ENCODE peak calls at places on chromosomes 11 and 22, in eight cellular contexts. P is adipocyte, R is GM23248, L is GM19239, T is uterus, B is islet precursor cell, J is non-pigmented ciliary epithelial cell, S is Peyer's patch. Q is an unnamed sample.

GRCh38 chr11:78149646-78150045 is 10.2 kb upstream of the ALG8 start:
- DNase-seq in P (peak), R (peak), L (no peak), T (no peak), B (no peak), J (peak), S (no peak), Q (peak)

GRCh38 chr11:17406082-17406817 is 17.8 kb upstream of the KCNJ11 start:
- DNase-seq in P (no peak), R (no peak), L (no peak), T (no peak), B (no peak), J (no peak), S (no peak), Q (no peak)

GRCh38 chr22:25966448-25966913 is 202.8 kb upstream of the SEZ6L start:
- DNase-seq in P (no peak), R (no peak), L (no peak), T (no peak), B (peak), J (no peak), S (no peak), Q (no peak)

GRCh38 chr11:60875856-60876485 is 8.6 kb downstream of the ZP1 start:
- DNase-seq in P (no peak), R (no peak), L (no peak), T (no peak), B (no peak), J (no peak), S (peak), Q (no peak)

GRCh38 chr11:130118165-130118564 is 41.4 kb upstream of the ST14 start:
- DNase-seq in P (no peak), R (no peak), L (peak), T (no peak), B (no peak), J (no peak), S (no peak), Q (no peak)

GRCh38 chr11:88535916-88536547 is 198.5 kb upstream of the CTSC start:
- DNase-seq in P (peak), R (peak), L (no peak), T (no peak), B (no peak), J (peak), S (no peak), Q (peak)

GRCh38 chr11:69959461-69959860 is 118.7 kb upstream of the ANO1 start:
- DNase-seq in P (no peak), R (no peak), L (no peak), T (no peak), B (no peak), J (no peak), S (no peak), Q (no peak)

GRCh38 chr22:24753919-24754318 is 20.6 kb downstream of the PIWIL3 start:
- DNase-seq in P (no peak), R (no peak), L (no peak), T (no peak), B (no peak), J (no peak), S (no peak), Q (no peak)

GRCh38 chr11:10669258-10670033 is 24.1 kb downstream of the IRAG1 start:
- DNase-seq in P (peak), R (peak), L (no peak), T (peak), B (peak), J (no peak), S (no peak), Q (peak)

GRCh38 chr22:19942071-19942885 is 660 bp upstream of the TXNRD2 start:
- DNase-seq in P (peak), R (peak), L (no peak), T (peak), B (no peak), J (no peak), S (no peak), Q (peak)

GRCh38 chr11:123206671-123207421 is 11.8 kb upstream of the CLMP start:
- DNase-seq in P (no peak), R (no peak), L (no peak), T (peak), B (peak), J (no peak), S (no peak), Q (no peak)

GRCh38 chr22:28369849-28370248 is 309.8 kb downstream of the TTC28 start:
- DNase-seq in P (no peak), R (peak), L (no peak), T (no peak), B (no peak), J (no peak), S (no peak), Q (no peak)

GRCh38 chr11:94217705-94218104 is 86.7 kb upstream of the IZUMO1R start:
- DNase-seq in P (no peak), R (no peak), L (no peak), T (no peak), B (no peak), J (no peak), S (no peak), Q (no peak)

GRCh38 chr11:88139865-88140264 is 35.4 kb downstream of the RAB38 start:
- DNase-seq in P (no peak), R (no peak), L (no peak), T (no peak), B (no peak), J (no peak), S (no peak), Q (no peak)

GRCh38 chr22:36332623-36333331 is 55.0 kb downstream of the MYH9 start:
- DNase-seq in P (no peak), R (peak), L (peak), T (no peak), B (peak), J (no peak), S (no peak), Q (no peak)

GRCh38 chr22:34297536-34298120 is 377.4 kb upstream of the LARGE1 start:
- DNase-seq in P (no peak), R (no peak), L (no peak), T (no peak), B (no peak), J (no peak), S (no peak), Q (no peak)

GRCh38 chr11:43923327-43924111 is 18.9 kb upstream of the C11orf96 start:
- DNase-seq in P (peak), R (peak), L (no peak), T (peak), B (peak), J (no peak), S (peak), Q (peak)